ENCODE peak calls at places on chromosomes 6 and 20, in five cellular contexts. Q is small intestine; K is stimulated activated CD4-positive, alpha-beta T cell treated with anti-CD3 and anti-CD28 coated beads, Interleukin-12 subunit alpha, Interleukin-12 subunit beta, amount 100 ng/mL, for 4 hours; F is CD8-positive, alpha-beta memory T cell; Z is amniotic stem cell. O is an unnamed sample.

GRCh38 chr20:14685179-14685578 is 347.8 kb upstream of the FLRT3 start:
- DNase-seq in F (no peak), Z (no peak), K (no peak), Q (no peak), O (no peak)

GRCh38 chr6:24996145-24996836 is 60.5 kb upstream of the RIPOR2 start:
- DNase-seq in Q (no peak), Z (no peak), F (no peak), K (no peak), O (no peak)

GRCh38 chr6:11354019-11354418 is 121.6 kb upstream of the NEDD9 start:
- DNase-seq in K (peak), Q (no peak), Z (peak), F (peak), O (no peak)

GRCh38 chr6:30556714-30556963 is 350 bp upstream of the GNL1 start:
- DNase-seq in K (peak), Q (peak), F (peak), Z (peak), O (peak)

GRCh38 chr20:10171864-10172751 is 46.5 kb upstream of the SNAP25 start:
- DNase-seq in Q (peak), F (no peak), K (peak), Z (peak), O (no peak)

GRCh38 chr6:166221040-166221439 is 53.4 kb upstream of the TBXT start:
- DNase-seq in Q (no peak), K (no peak), F (no peak), Z (no peak), O (peak)

GRCh38 chr6:23213651-23214050 is 644.3 kb downstream of the HDGFL1 start:
- DNase-seq in K (no peak), F (no peak), Q (no peak), Z (no peak), O (no peak)

GRCh38 chr20:19975436-19975799 is 41.7 kb upstream of the NAA20 start:
- DNase-seq in K (no peak), Z (no peak), F (no peak), Q (no peak), O (no peak)

GRCh38 chr6:75748743-75749538 is at the start of gene MYO6:
- DNase-seq in F (peak), K (peak), Q (peak), Z (no peak), O (peak)

GRCh38 chr6:43811101-43812099 is 41.4 kb downstream of the VEGFA start:
- DNase-seq in Q (peak), K (no peak), F (no peak), Z (no peak), O (no peak)

GRCh38 chr20:426564-426963 is 18.5 kb downstream of the RBCK1 start:
- DNase-seq in F (no peak), Q (no peak), K (no peak), Z (no peak), O (no peak)

GRCh38 chr20:58349586-58349985 is 39.4 kb upstream of the VAPB start:
- DNase-seq in Z (peak), F (no peak), K (no peak), Q (no peak), O (no peak)

GRCh38 chr6:127811939-127812338 is 88.9 kb downstream of the THEMIS start:
- DNase-seq in Q (no peak), F (no peak), Z (no peak), K (no peak), O (no peak)

GRCh38 chr20:62233684-62234083 is 4.6 kb upstream of the OSBPL2 start:
- DNase-seq in Z (no peak), K (no peak), F (no peak), Q (no peak), O (no peak)

GRCh38 chr6:121794630-121795029 is 359.2 kb downstream of the GJA1 start:
- DNase-seq in Z (peak), K (no peak), Q (no peak), F (no peak), O (no peak)

GRCh38 chr6:89412071-89413005 is at the start of gene RRAGD:
- DNase-seq in K (peak), Q (peak), Z (no peak), F (peak), O (peak)

GRCh38 chr6:169791721-169792131 is 40.3 kb downstream of the ERMARD start:
- DNase-seq in F (no peak), Q (no peak), K (no peak), Z (no peak), O (no peak)

O was measured in effector memory CD8-positive, alpha-beta T cell.